ENCODE peak calls at places on chromosomes 6 and 20, in five cellular contexts. W is WTC11, S is Peyer's patch, V is brain microvascular endothelial cell, N is adrenal gland. I is an unnamed sample.

GRCh38 chr6:47111685-47112084 is 69.6 kb upstream of the ADGRF1 start:
- DNase-seq in N (no peak), S (no peak), W (no peak), V (peak; percentile 60), I (no peak)

GRCh38 chr6:167238169-167238693 is 52.9 kb upstream of the UNC93A start:
- DNase-seq in S (no peak), N (no peak), V (no peak), W (no peak), I (no peak)

GRCh38 chr20:9071976-9072726 is 3.3 kb downstream of the PLCB4 start:
- DNase-seq in S (no peak), N (no peak), W (no peak), V (no peak), I (no peak)

GRCh38 chr20:8879669-8880068 is 189.2 kb upstream of the PLCB4 start:
- DNase-seq in N (no peak), S (no peak), W (no peak), V (no peak), I (no peak)

GRCh38 chr20:43516251-43516824 is 8.8 kb downstream of the L3MBTL1 start:
- DNase-seq in V (no peak), S (no peak), W (no peak), N (no peak), I (no peak)

GRCh38 chr6:56282391-56282790 is 35.0 kb upstream of the COL21A1 start:
- DNase-seq in S (no peak), W (no peak), V (no peak), N (no peak), I (no peak)

GRCh38 chr6:140062042-140063041 is 687.9 kb upstream of the CITED2 start:
- DNase-seq in V (peak; percentile 90), N (peak; percentile 74), S (no peak), W (no peak), I (peak; percentile 34)

GRCh38 chr6:17045581-17046322 is 56.1 kb upstream of the STMND1 start:
- DNase-seq in V (peak; percentile 31), W (no peak), S (no peak), N (no peak), I (no peak)

GRCh38 chr20:3911956-3912355 is 22.8 kb downstream of the PANK2 start:
- DNase-seq in W (no peak), V (no peak), N (no peak), S (peak; percentile 74), I (no peak)

GRCh38 chr6:36049582-36049981 is 22.0 kb downstream of the MAPK14 start:
- DNase-seq in N (no peak), V (no peak), W (no peak), S (no peak), I (no peak)